ENCODE peak calls at places on chromosomes 4 and X, in eight cellular contexts. One of them, this sample, is unnamed.

GRCh38 chr4:8033067-8033755 is 93.5 kb upstream of the AFAP1 start:
- DNase-seq in neural crest cell: no peak
- DNase-seq in AG10803: no peak
- DNase-seq in SHP77 treated with DMSO at 0.1 percent for 48 hours: no peak
- DNase-seq in NCI-H146: peak
- DNase-seq in NCI-H1092 treated with DMSO at 0.1 percent for 48 hours: no peak
- DNase-seq in cardiac septum: no peak
- DNase-seq in Karpas-422: no peak
- DNase-seq in this sample: no peak

GRCh38 chr4:112857461-112857860 is 192.0 kb upstream of the ANK2 start:
- DNase-seq in NCI-H146: no peak
- DNase-seq in AG10803: peak
- DNase-seq in cardiac septum: no peak
- DNase-seq in Karpas-422: no peak
- DNase-seq in neural crest cell: no peak
- DNase-seq in SHP77 treated with DMSO at 0.1 percent for 48 hours: no peak
- DNase-seq in NCI-H1092 treated with DMSO at 0.1 percent for 48 hours: no peak
- DNase-seq in this sample: no peak

GRCh38 chrX:119502727-119503483 is 34.7 kb downstream of the SLC25A5 start:
- DNase-seq in NCI-H146: no peak
- DNase-seq in neural crest cell: no peak
- DNase-seq in Karpas-422: no peak
- DNase-seq in SHP77 treated with DMSO at 0.1 percent for 48 hours: no peak
- DNase-seq in NCI-H1092 treated with DMSO at 0.1 percent for 48 hours: peak
- DNase-seq in AG10803: peak
- DNase-seq in cardiac septum: no peak
- DNase-seq in this sample: no peak

GRCh38 chrX:74835566-74835965 is 89.7 kb downstream of the NEXMIF start:
- DNase-seq in SHP77 treated with DMSO at 0.1 percent for 48 hours: no peak
- DNase-seq in neural crest cell: no peak
- DNase-seq in cardiac septum: no peak
- DNase-seq in NCI-H1092 treated with DMSO at 0.1 percent for 48 hours: no peak
- DNase-seq in NCI-H146: no peak
- DNase-seq in AG10803: no peak
- DNase-seq in Karpas-422: peak
- DNase-seq in this sample: no peak

GRCh38 chrX:107826286-107827136 is 845 bp downstream of the MID2 start:
- DNase-seq in AG10803: peak
- DNase-seq in cardiac septum: no peak
- DNase-seq in NCI-H1092 treated with DMSO at 0.1 percent for 48 hours: peak
- DNase-seq in SHP77 treated with DMSO at 0.1 percent for 48 hours: no peak
- DNase-seq in Karpas-422: peak
- DNase-seq in NCI-H146: peak
- DNase-seq in neural crest cell: peak
- DNase-seq in this sample: peak

GRCh38 chr4:108272566-108272965 is 103.8 kb upstream of the LEF1 start:
- DNase-seq in neural crest cell: no peak
- DNase-seq in AG10803: peak
- DNase-seq in Karpas-422: no peak
- DNase-seq in SHP77 treated with DMSO at 0.1 percent for 48 hours: no peak
- DNase-seq in NCI-H1092 treated with DMSO at 0.1 percent for 48 hours: peak
- DNase-seq in NCI-H146: no peak
- DNase-seq in cardiac septum: no peak
- DNase-seq in this sample: no peak

GRCh38 chr4:137509855-137510282 is 22.4 kb downstream of the PCDH18 start:
- DNase-seq in AG10803: no peak
- DNase-seq in neural crest cell: no peak
- DNase-seq in Karpas-422: no peak
- DNase-seq in NCI-H146: no peak
- DNase-seq in cardiac septum: no peak
- DNase-seq in NCI-H1092 treated with DMSO at 0.1 percent for 48 hours: no peak
- DNase-seq in SHP77 treated with DMSO at 0.1 percent for 48 hours: no peak
- DNase-seq in this sample: no peak

GRCh38 chr4:48902266-48902665 is 4.3 kb downstream of the OCIAD2 start:
- DNase-seq in Karpas-422: peak
- DNase-seq in AG10803: no peak
- DNase-seq in SHP77 treated with DMSO at 0.1 percent for 48 hours: no peak
- DNase-seq in NCI-H146: no peak
- DNase-seq in NCI-H1092 treated with DMSO at 0.1 percent for 48 hours: no peak
- DNase-seq in neural crest cell: no peak
- DNase-seq in cardiac septum: no peak
- DNase-seq in this sample: no peak

GRCh38 chr4:151459380-151459779 is 50.4 kb downstream of the FHIP1A start:
- DNase-seq in SHP77 treated with DMSO at 0.1 percent for 48 hours: no peak
- DNase-seq in NCI-H1092 treated with DMSO at 0.1 percent for 48 hours: no peak
- DNase-seq in cardiac septum: no peak
- DNase-seq in NCI-H146: no peak
- DNase-seq in neural crest cell: no peak
- DNase-seq in Karpas-422: no peak
- DNase-seq in AG10803: no peak
- DNase-seq in this sample: no peak

GRCh38 chrX:119234931-119235555 is 1.0 kb upstream of the PGRMC1 start:
- DNase-seq in cardiac septum: no peak
- DNase-seq in Karpas-422: no peak
- DNase-seq in NCI-H1092 treated with DMSO at 0.1 percent for 48 hours: no peak
- DNase-seq in SHP77 treated with DMSO at 0.1 percent for 48 hours: no peak
- DNase-seq in AG10803: peak
- DNase-seq in NCI-H146: no peak
- DNase-seq in neural crest cell: peak
- DNase-seq in this sample: no peak

GRCh38 chr4:108972613-108973283 is 209.9 kb upstream of the ETNPPL start:
- DNase-seq in neural crest cell: no peak
- DNase-seq in SHP77 treated with DMSO at 0.1 percent for 48 hours: no peak
- DNase-seq in NCI-H146: no peak
- DNase-seq in NCI-H1092 treated with DMSO at 0.1 percent for 48 hours: no peak
- DNase-seq in Karpas-422: no peak
- DNase-seq in cardiac septum: no peak
- DNase-seq in AG10803: no peak
- DNase-seq in this sample: no peak

GRCh38 chr4:174538876-174539250 is 16.6 kb upstream of the HPGD start:
- DNase-seq in SHP77 treated with DMSO at 0.1 percent for 48 hours: no peak
- DNase-seq in NCI-H1092 treated with DMSO at 0.1 percent for 48 hours: no peak
- DNase-seq in Karpas-422: no peak
- DNase-seq in neural crest cell: no peak
- DNase-seq in NCI-H146: no peak
- DNase-seq in AG10803: no peak
- DNase-seq in cardiac septum: no peak
- DNase-seq in this sample: no peak

GRCh38 chrX:10370976-10371375 is 214.2 kb downstream of the CLCN4 start:
- DNase-seq in NCI-H146: no peak
- DNase-seq in NCI-H1092 treated with DMSO at 0.1 percent for 48 hours: no peak
- DNase-seq in Karpas-422: no peak
- DNase-seq in SHP77 treated with DMSO at 0.1 percent for 48 hours: no peak
- DNase-seq in cardiac septum: no peak
- DNase-seq in AG10803: no peak
- DNase-seq in neural crest cell: no peak
- DNase-seq in this sample: no peak

GRCh38 chr4:69057620-69058409 is 38.5 kb upstream of the UGT2B7 start:
- DNase-seq in cardiac septum: no peak
- DNase-seq in AG10803: no peak
- DNase-seq in NCI-H146: no peak
- DNase-seq in neural crest cell: peak
- DNase-seq in SHP77 treated with DMSO at 0.1 percent for 48 hours: no peak
- DNase-seq in Karpas-422: no peak
- DNase-seq in NCI-H1092 treated with DMSO at 0.1 percent for 48 hours: no peak
- DNase-seq in this sample: no peak

GRCh38 chr4:120977435-120977997 is 55.0 kb upstream of the PRDM5 start:
- DNase-seq in SHP77 treated with DMSO at 0.1 percent for 48 hours: no peak
- DNase-seq in AG10803: peak
- DNase-seq in NCI-H1092 treated with DMSO at 0.1 percent for 48 hours: no peak
- DNase-seq in neural crest cell: no peak
- DNase-seq in NCI-H146: peak
- DNase-seq in cardiac septum: no peak
- DNase-seq in Karpas-422: peak
- DNase-seq in this sample: peak

GRCh38 chr4:184988611-184989010 is 29.7 kb upstream of the HELT start:
- DNase-seq in NCI-H1092 treated with DMSO at 0.1 percent for 48 hours: no peak
- DNase-seq in Karpas-422: no peak
- DNase-seq in cardiac septum: no peak
- DNase-seq in AG10803: no peak
- DNase-seq in neural crest cell: no peak
- DNase-seq in SHP77 treated with DMSO at 0.1 percent for 48 hours: no peak
- DNase-seq in NCI-H146: no peak
- DNase-seq in this sample: no peak

GRCh38 chrX:1162119-1162916 is 50.1 kb downstream of the CRLF2 start:
- DNase-seq in NCI-H1092 treated with DMSO at 0.1 percent for 48 hours: no peak
- DNase-seq in Karpas-422: no peak
- DNase-seq in AG10803: no peak
- DNase-seq in NCI-H146: no peak
- DNase-seq in SHP77 treated with DMSO at 0.1 percent for 48 hours: no peak
- DNase-seq in cardiac septum: peak
- DNase-seq in neural crest cell: no peak
- DNase-seq in this sample: no peak

GRCh38 chrX:120308558-120308957 is 2.7 kb downstream of the TMEM255A start:
- DNase-seq in NCI-H146: no peak
- DNase-seq in cardiac septum: no peak
- DNase-seq in Karpas-422: no peak
- DNase-seq in neural crest cell: no peak
- DNase-seq in AG10803: no peak
- DNase-seq in SHP77 treated with DMSO at 0.1 percent for 48 hours: no peak
- DNase-seq in NCI-H1092 treated with DMSO at 0.1 percent for 48 hours: peak
- DNase-seq in this sample: no peak

GRCh38 chr4:128288689-128289106 is 1.1 kb upstream of the PGRMC2 start:
- DNase-seq in neural crest cell: no peak
- DNase-seq in SHP77 treated with DMSO at 0.1 percent for 48 hours: no peak
- DNase-seq in Karpas-422: peak
- DNase-seq in AG10803: peak
- DNase-seq in cardiac septum: no peak
- DNase-seq in NCI-H146: peak
- DNase-seq in NCI-H1092 treated with DMSO at 0.1 percent for 48 hours: peak
- DNase-seq in this sample: peak

GRCh38 chrX:2559124-2559523 is 58.3 kb upstream of the DHRSX start:
- DNase-seq in cardiac septum: no peak
- DNase-seq in NCI-H146: no peak
- DNase-seq in SHP77 treated with DMSO at 0.1 percent for 48 hours: no peak
- DNase-seq in NCI-H1092 treated with DMSO at 0.1 percent for 48 hours: no peak
- DNase-seq in AG10803: peak
- DNase-seq in Karpas-422: no peak
- DNase-seq in neural crest cell: no peak
- DNase-seq in this sample: no peak

GRCh38 chr4:153520871-153521329 is 54.7 kb downstream of the TMEM131L start:
- DNase-seq in NCI-H146: no peak
- DNase-seq in cardiac septum: no peak
- DNase-seq in neural crest cell: no peak
- DNase-seq in NCI-H1092 treated with DMSO at 0.1 percent for 48 hours: no peak
- DNase-seq in Karpas-422: no peak
- DNase-seq in AG10803: no peak
- DNase-seq in SHP77 treated with DMSO at 0.1 percent for 48 hours: no peak
- DNase-seq in this sample: no peak

GRCh38 chrX:45758319-45758718 is 557.6 kb upstream of the DIPK2B start:
- DNase-seq in cardiac septum: no peak
- DNase-seq in Karpas-422: no peak
- DNase-seq in neural crest cell: no peak
- DNase-seq in AG10803: peak
- DNase-seq in NCI-H1092 treated with DMSO at 0.1 percent for 48 hours: no peak
- DNase-seq in SHP77 treated with DMSO at 0.1 percent for 48 hours: no peak
- DNase-seq in NCI-H146: no peak
- DNase-seq in this sample: no peak

GRCh38 chr4:36549256-36549655 is 267.8 kb downstream of the DTHD1 start:
- DNase-seq in Karpas-422: no peak
- DNase-seq in SHP77 treated with DMSO at 0.1 percent for 48 hours: no peak
- DNase-seq in cardiac septum: no peak
- DNase-seq in NCI-H1092 treated with DMSO at 0.1 percent for 48 hours: no peak
- DNase-seq in NCI-H146: no peak
- DNase-seq in neural crest cell: no peak
- DNase-seq in AG10803: no peak
- DNase-seq in this sample: no peak

GRCh38 chrX:39396358-39396995 is 595.2 kb downstream of the MID1IP1 start:
- DNase-seq in NCI-H146: peak
- DNase-seq in SHP77 treated with DMSO at 0.1 percent for 48 hours: peak
- DNase-seq in AG10803: no peak
- DNase-seq in neural crest cell: no peak
- DNase-seq in cardiac septum: no peak
- DNase-seq in NCI-H1092 treated with DMSO at 0.1 percent for 48 hours: peak
- DNase-seq in Karpas-422: no peak
- DNase-seq in this sample: no peak

GRCh38 chrX:109841257-109841656 is 108.2 kb upstream of the ACSL4 start:
- DNase-seq in cardiac septum: no peak
- DNase-seq in NCI-H1092 treated with DMSO at 0.1 percent for 48 hours: no peak
- DNase-seq in SHP77 treated with DMSO at 0.1 percent for 48 hours: no peak
- DNase-seq in Karpas-422: no peak
- DNase-seq in AG10803: no peak
- DNase-seq in neural crest cell: no peak
- DNase-seq in NCI-H146: no peak
- DNase-seq in this sample: no peak